ENCODE peak calls at places on chromosomes 13 and 19, in four cellular contexts. One of them, this sample, is unnamed.
A peak's percentile ranks its signal among the peaks of the same experiment; 100 is the strongest.

GRCh38 chr13:90510319-90510718 is 837.2 kb upstream of the MIR17HG start:
- DNase-seq in activated CD8-positive, alpha-beta memory T cell treated with anti-CD3 and anti-CD28 coated beads, Interleukin-2, amount 50 U/mL, for 48 hours: no peak
- DNase-seq in effector CD4-positive, alpha-beta T cell: no peak
- DNase-seq in mammary epithelial cell: peak; percentile 5
- DNase-seq in this sample: no peak

GRCh38 chr13:32880636-32881035 is 135.6 kb upstream of the KL start:
- DNase-seq in activated CD8-positive, alpha-beta memory T cell treated with anti-CD3 and anti-CD28 coated beads, Interleukin-2, amount 50 U/mL, for 48 hours: no peak
- DNase-seq in effector CD4-positive, alpha-beta T cell: no peak
- DNase-seq in mammary epithelial cell: no peak
- DNase-seq in this sample: no peak

GRCh38 chr13:44084146-44084545 is 204.4 kb downstream of the LACC1 start:
- DNase-seq in activated CD8-positive, alpha-beta memory T cell treated with anti-CD3 and anti-CD28 coated beads, Interleukin-2, amount 50 U/mL, for 48 hours: no peak
- DNase-seq in effector CD4-positive, alpha-beta T cell: no peak
- DNase-seq in mammary epithelial cell: no peak
- DNase-seq in this sample: no peak

GRCh38 chr19:6536138-6536671 is 5.4 kb downstream of the TNFSF9 start:
- DNase-seq in activated CD8-positive, alpha-beta memory T cell treated with anti-CD3 and anti-CD28 coated beads, Interleukin-2, amount 50 U/mL, for 48 hours: peak; percentile 89
- DNase-seq in effector CD4-positive, alpha-beta T cell: peak; percentile 45
- DNase-seq in mammary epithelial cell: peak; percentile 67
- DNase-seq in this sample: no peak

GRCh38 chr19:51799311-51799997 is 4.5 kb downstream of the FPR3 start:
- DNase-seq in activated CD8-positive, alpha-beta memory T cell treated with anti-CD3 and anti-CD28 coated beads, Interleukin-2, amount 50 U/mL, for 48 hours: no peak
- DNase-seq in effector CD4-positive, alpha-beta T cell: no peak
- DNase-seq in mammary epithelial cell: peak; percentile 85
- DNase-seq in this sample: peak; percentile 82

GRCh38 chr13:35252536-35253205 is 223.8 kb downstream of the MAB21L1 start:
- DNase-seq in activated CD8-positive, alpha-beta memory T cell treated with anti-CD3 and anti-CD28 coated beads, Interleukin-2, amount 50 U/mL, for 48 hours: no peak
- DNase-seq in effector CD4-positive, alpha-beta T cell: no peak
- DNase-seq in mammary epithelial cell: peak; percentile 5
- DNase-seq in this sample: no peak

GRCh38 chr19:48405010-48405659 is 11.7 kb downstream of the GRIN2D start:
- DNase-seq in activated CD8-positive, alpha-beta memory T cell treated with anti-CD3 and anti-CD28 coated beads, Interleukin-2, amount 50 U/mL, for 48 hours: no peak
- DNase-seq in effector CD4-positive, alpha-beta T cell: no peak
- DNase-seq in mammary epithelial cell: no peak
- DNase-seq in this sample: no peak

GRCh38 chr13:47549219-47549752 is 451.8 kb downstream of the SUCLA2 start:
- DNase-seq in activated CD8-positive, alpha-beta memory T cell treated with anti-CD3 and anti-CD28 coated beads, Interleukin-2, amount 50 U/mL, for 48 hours: no peak
- DNase-seq in effector CD4-positive, alpha-beta T cell: no peak
- DNase-seq in mammary epithelial cell: no peak
- DNase-seq in this sample: no peak

GRCh38 chr19:18310118-18310909 is 12.6 kb downstream of the LSM4 start:
- DNase-seq in activated CD8-positive, alpha-beta memory T cell treated with anti-CD3 and anti-CD28 coated beads, Interleukin-2, amount 50 U/mL, for 48 hours: no peak
- DNase-seq in effector CD4-positive, alpha-beta T cell: no peak
- DNase-seq in mammary epithelial cell: no peak
- DNase-seq in this sample: no peak

GRCh38 chr13:28463481-28463880 is 31.4 kb downstream of the FLT1 start:
- DNase-seq in activated CD8-positive, alpha-beta memory T cell treated with anti-CD3 and anti-CD28 coated beads, Interleukin-2, amount 50 U/mL, for 48 hours: no peak
- DNase-seq in effector CD4-positive, alpha-beta T cell: no peak
- DNase-seq in mammary epithelial cell: no peak
- DNase-seq in this sample: no peak

GRCh38 chr13:73556902-73557301 is 498.1 kb downstream of the KLF5 start:
- DNase-seq in activated CD8-positive, alpha-beta memory T cell treated with anti-CD3 and anti-CD28 coated beads, Interleukin-2, amount 50 U/mL, for 48 hours: no peak
- DNase-seq in effector CD4-positive, alpha-beta T cell: no peak
- DNase-seq in mammary epithelial cell: peak; percentile 76
- DNase-seq in this sample: no peak

GRCh38 chr19:54905908-54906511 is at the start of gene NCR1:
- DNase-seq in activated CD8-positive, alpha-beta memory T cell treated with anti-CD3 and anti-CD28 coated beads, Interleukin-2, amount 50 U/mL, for 48 hours: no peak
- DNase-seq in effector CD4-positive, alpha-beta T cell: no peak
- DNase-seq in mammary epithelial cell: no peak
- DNase-seq in this sample: no peak

GRCh38 chr13:34103854-34104253 is 285.9 kb downstream of the RFC3 start:
- DNase-seq in activated CD8-positive, alpha-beta memory T cell treated with anti-CD3 and anti-CD28 coated beads, Interleukin-2, amount 50 U/mL, for 48 hours: no peak
- DNase-seq in effector CD4-positive, alpha-beta T cell: no peak
- DNase-seq in mammary epithelial cell: no peak
- DNase-seq in this sample: no peak

GRCh38 chr13:44151474-44151873 is 222.2 kb upstream of the SERP2 start:
- DNase-seq in activated CD8-positive, alpha-beta memory T cell treated with anti-CD3 and anti-CD28 coated beads, Interleukin-2, amount 50 U/mL, for 48 hours: no peak
- DNase-seq in effector CD4-positive, alpha-beta T cell: no peak
- DNase-seq in mammary epithelial cell: no peak
- DNase-seq in this sample: no peak

GRCh38 chr19:21835429-21835809 is 563 bp downstream of the ZNF43 start:
- DNase-seq in activated CD8-positive, alpha-beta memory T cell treated with anti-CD3 and anti-CD28 coated beads, Interleukin-2, amount 50 U/mL, for 48 hours: no peak
- DNase-seq in effector CD4-positive, alpha-beta T cell: no peak
- DNase-seq in mammary epithelial cell: no peak
- DNase-seq in this sample: peak; percentile 9

GRCh38 chr13:97695684-97696083 is 257.8 kb upstream of the IPO5 start:
- DNase-seq in activated CD8-positive, alpha-beta memory T cell treated with anti-CD3 and anti-CD28 coated beads, Interleukin-2, amount 50 U/mL, for 48 hours: no peak
- DNase-seq in effector CD4-positive, alpha-beta T cell: no peak
- DNase-seq in mammary epithelial cell: no peak
- DNase-seq in this sample: no peak

GRCh38 chr13:110646442-110647364 is 31.4 kb downstream of the NAXD start:
- DNase-seq in activated CD8-positive, alpha-beta memory T cell treated with anti-CD3 and anti-CD28 coated beads, Interleukin-2, amount 50 U/mL, for 48 hours: peak; percentile 48
- DNase-seq in effector CD4-positive, alpha-beta T cell: no peak
- DNase-seq in mammary epithelial cell: no peak
- DNase-seq in this sample: no peak

GRCh38 chr13:65605386-65605785 is 1624.8 kb downstream of the PCDH9 start:
- DNase-seq in activated CD8-positive, alpha-beta memory T cell treated with anti-CD3 and anti-CD28 coated beads, Interleukin-2, amount 50 U/mL, for 48 hours: no peak
- DNase-seq in effector CD4-positive, alpha-beta T cell: no peak
- DNase-seq in mammary epithelial cell: no peak
- DNase-seq in this sample: no peak

GRCh38 chr13:111337206-111337605 is 16.8 kb downstream of the TEX29 start:
- DNase-seq in activated CD8-positive, alpha-beta memory T cell treated with anti-CD3 and anti-CD28 coated beads, Interleukin-2, amount 50 U/mL, for 48 hours: peak; percentile 29
- DNase-seq in effector CD4-positive, alpha-beta T cell: no peak
- DNase-seq in mammary epithelial cell: peak; percentile 70
- DNase-seq in this sample: peak; percentile 0

GRCh38 chr19:5102520-5102919 is 133.6 kb downstream of the KDM4B start:
- DNase-seq in activated CD8-positive, alpha-beta memory T cell treated with anti-CD3 and anti-CD28 coated beads, Interleukin-2, amount 50 U/mL, for 48 hours: no peak
- DNase-seq in effector CD4-positive, alpha-beta T cell: no peak
- DNase-seq in mammary epithelial cell: no peak
- DNase-seq in this sample: no peak

GRCh38 chr13:114286808-114287207 is 5.4 kb downstream of the UPF3A start:
- DNase-seq in activated CD8-positive, alpha-beta memory T cell treated with anti-CD3 and anti-CD28 coated beads, Interleukin-2, amount 50 U/mL, for 48 hours: no peak
- DNase-seq in effector CD4-positive, alpha-beta T cell: no peak
- DNase-seq in mammary epithelial cell: no peak
- DNase-seq in this sample: no peak

GRCh38 chr19:19651076-19651475 is 7.6 kb upstream of the GMIP start:
- DNase-seq in activated CD8-positive, alpha-beta memory T cell treated with anti-CD3 and anti-CD28 coated beads, Interleukin-2, amount 50 U/mL, for 48 hours: no peak
- DNase-seq in effector CD4-positive, alpha-beta T cell: no peak
- DNase-seq in mammary epithelial cell: no peak
- DNase-seq in this sample: peak; percentile 67

GRCh38 chr19:51421229-51422052 is 4.0 kb upstream of the SIGLEC10 start:
- DNase-seq in activated CD8-positive, alpha-beta memory T cell treated with anti-CD3 and anti-CD28 coated beads, Interleukin-2, amount 50 U/mL, for 48 hours: peak; percentile 63
- DNase-seq in effector CD4-positive, alpha-beta T cell: no peak
- DNase-seq in mammary epithelial cell: no peak
- DNase-seq in this sample: no peak

GRCh38 chr13:46039421-46040036 is 13.0 kb downstream of the ZC3H13 start:
- DNase-seq in activated CD8-positive, alpha-beta memory T cell treated with anti-CD3 and anti-CD28 coated beads, Interleukin-2, amount 50 U/mL, for 48 hours: no peak
- DNase-seq in effector CD4-positive, alpha-beta T cell: no peak
- DNase-seq in mammary epithelial cell: no peak
- DNase-seq in this sample: no peak

GRCh38 chr13:98985591-98985990 is 7.7 kb upstream of the DOCK9 start:
- DNase-seq in activated CD8-positive, alpha-beta memory T cell treated with anti-CD3 and anti-CD28 coated beads, Interleukin-2, amount 50 U/mL, for 48 hours: no peak
- DNase-seq in effector CD4-positive, alpha-beta T cell: no peak
- DNase-seq in mammary epithelial cell: no peak
- DNase-seq in this sample: no peak

GRCh38 chr13:57631607-57632275 is at the start of gene PCDH17:
- DNase-seq in activated CD8-positive, alpha-beta memory T cell treated with anti-CD3 and anti-CD28 coated beads, Interleukin-2, amount 50 U/mL, for 48 hours: peak; percentile 46
- DNase-seq in effector CD4-positive, alpha-beta T cell: no peak
- DNase-seq in mammary epithelial cell: no peak
- DNase-seq in this sample: peak; percentile 73

GRCh38 chr13:51769455-51770127 is 34.4 kb downstream of the DHRS12 start:
- DNase-seq in activated CD8-positive, alpha-beta memory T cell treated with anti-CD3 and anti-CD28 coated beads, Interleukin-2, amount 50 U/mL, for 48 hours: no peak
- DNase-seq in effector CD4-positive, alpha-beta T cell: no peak
- DNase-seq in mammary epithelial cell: no peak
- DNase-seq in this sample: peak; percentile 57

GRCh38 chr13:60398438-60398891 is 1.4 kb downstream of the TDRD3 start:
- DNase-seq in activated CD8-positive, alpha-beta memory T cell treated with anti-CD3 and anti-CD28 coated beads, Interleukin-2, amount 50 U/mL, for 48 hours: no peak
- DNase-seq in effector CD4-positive, alpha-beta T cell: no peak
- DNase-seq in mammary epithelial cell: no peak
- DNase-seq in this sample: no peak

GRCh38 chr19:46715620-46716012 is 1.3 kb downstream of the PRKD2 start:
- DNase-seq in activated CD8-positive, alpha-beta memory T cell treated with anti-CD3 and anti-CD28 coated beads, Interleukin-2, amount 50 U/mL, for 48 hours: no peak
- DNase-seq in effector CD4-positive, alpha-beta T cell: no peak
- DNase-seq in mammary epithelial cell: no peak
- DNase-seq in this sample: no peak

GRCh38 chr13:102702965-102703720 is 8.3 kb upstream of the METTL21C start:
- DNase-seq in activated CD8-positive, alpha-beta memory T cell treated with anti-CD3 and anti-CD28 coated beads, Interleukin-2, amount 50 U/mL, for 48 hours: no peak
- DNase-seq in effector CD4-positive, alpha-beta T cell: no peak
- DNase-seq in mammary epithelial cell: no peak
- DNase-seq in this sample: no peak

GRCh38 chr19:2888739-2889224 is 11.9 kb upstream of the ZNF57 start:
- DNase-seq in activated CD8-positive, alpha-beta memory T cell treated with anti-CD3 and anti-CD28 coated beads, Interleukin-2, amount 50 U/mL, for 48 hours: peak; percentile 75
- DNase-seq in effector CD4-positive, alpha-beta T cell: no peak
- DNase-seq in mammary epithelial cell: peak; percentile 65
- DNase-seq in this sample: no peak

GRCh38 chr19:34336781-34337271 is 28.2 kb upstream of the GPI start:
- DNase-seq in activated CD8-positive, alpha-beta memory T cell treated with anti-CD3 and anti-CD28 coated beads, Interleukin-2, amount 50 U/mL, for 48 hours: no peak
- DNase-seq in effector CD4-positive, alpha-beta T cell: peak; percentile 32
- DNase-seq in mammary epithelial cell: peak; percentile 16
- DNase-seq in this sample: no peak

GRCh38 chr19:33405491-33406461 is 32.3 kb downstream of the CEBPG start:
- DNase-seq in activated CD8-positive, alpha-beta memory T cell treated with anti-CD3 and anti-CD28 coated beads, Interleukin-2, amount 50 U/mL, for 48 hours: no peak
- DNase-seq in effector CD4-positive, alpha-beta T cell: no peak
- DNase-seq in mammary epithelial cell: no peak
- DNase-seq in this sample: no peak

GRCh38 chr19:41914191-41914834 is 13.9 kb downstream of the ERFL start:
- DNase-seq in activated CD8-positive, alpha-beta memory T cell treated with anti-CD3 and anti-CD28 coated beads, Interleukin-2, amount 50 U/mL, for 48 hours: no peak
- DNase-seq in effector CD4-positive, alpha-beta T cell: no peak
- DNase-seq in mammary epithelial cell: no peak
- DNase-seq in this sample: no peak